ENCODE peak calls at places on chromosomes 7 and 10, in seven cellular contexts. V is cardiac muscle cell, S is sigmoid colon, L is endothelial cell of umbilical vein, E is vagina, B is ovary, W is fibroblast of lung. T is an unnamed sample.

GRCh38 chr7:26930845-26931244 is 66.5 kb upstream of the SKAP2 start:
- DNase-seq in W (no peak), V (no peak), B (no peak), L (no peak), E (no peak), S (no peak), T (no peak)

GRCh38 chr7:102221961-102222360 is 64.7 kb upstream of the SH2B2 start:
- DNase-seq in E (no peak), L (no peak), B (no peak), W (no peak), S (no peak), V (no peak), T (no peak)

GRCh38 chr10:43846187-43846680 is 197.6 kb upstream of the ZNF32 start:
- DNase-seq in E (peak; percentile 81), W (peak; percentile 89), S (no peak), B (no peak), L (peak; percentile 73), V (no peak), T (peak; percentile 47)

GRCh38 chr7:42175834-42176745 is 60.9 kb downstream of the GLI3 start:
- DNase-seq in E (no peak), B (no peak), W (no peak), V (no peak), L (no peak), S (peak; percentile 77), T (no peak)

GRCh38 chr10:59019603-59020002 is 156.8 kb upstream of the PHYHIPL start:
- DNase-seq in V (no peak), B (no peak), S (no peak), E (no peak), W (peak; percentile 37), L (no peak), T (no peak)

GRCh38 chr7:139231513-139232376 is 708 bp downstream of the UBN2 start:
- DNase-seq in W (no peak), L (peak; percentile 29), E (no peak), V (peak; percentile 62), S (peak; percentile 66), B (peak; percentile 55), T (no peak)

GRCh38 chr7:94907420-94908203 is at the start of gene PPP1R9A:
- DNase-seq in E (no peak), W (peak; percentile 17), V (peak; percentile 71), L (peak; percentile 23), B (peak; percentile 54), S (peak; percentile 66), T (peak; percentile 78)

GRCh38 chr10:55550241-55550640 is 749.2 kb upstream of the PCDH15 start:
- DNase-seq in V (no peak), S (no peak), L (no peak), E (no peak), B (no peak), W (peak; percentile 51), T (no peak)

GRCh38 chr7:64889686-64890162 is 13.3 kb upstream of the ZNF273 start:
- DNase-seq in B (no peak), S (no peak), V (no peak), E (peak; percentile 85), L (no peak), W (no peak), T (no peak)

GRCh38 chr7:3605222-3605621 is 304.2 kb downstream of the SDK1 start:
- DNase-seq in B (no peak), E (no peak), V (no peak), S (no peak), W (peak; percentile 40), L (peak; percentile 43), T (no peak)

GRCh38 chr7:91826377-91826776 is 54.1 kb downstream of the MTERF1 start:
- DNase-seq in W (no peak), S (no peak), E (no peak), B (no peak), V (no peak), L (no peak), T (no peak)

GRCh38 chr7:54860003-54860775 is 101.2 kb upstream of the SEC61G start:
- DNase-seq in W (no peak), B (no peak), S (no peak), E (no peak), L (no peak), V (no peak), T (no peak)

GRCh38 chr7:108839091-108839490 is 269.4 kb downstream of the DNAJB9 start:
- DNase-seq in S (no peak), E (no peak), L (no peak), V (no peak), W (peak; percentile 70), B (no peak), T (no peak)

GRCh38 chr7:98877692-98878364 is 504 bp upstream of the TRRAP start:
- DNase-seq in W (no peak), L (no peak), V (no peak), E (no peak), S (no peak), B (no peak), T (no peak)

GRCh38 chr10:104734408-104734807 is 93.3 kb downstream of the SORCS3 start:
- DNase-seq in S (no peak), L (no peak), W (no peak), V (no peak), E (no peak), B (no peak), T (no peak)

GRCh38 chr7:130483036-130483435 is 8.8 kb upstream of the MEST start:
- DNase-seq in L (no peak), B (no peak), E (no peak), V (no peak), W (no peak), S (no peak), T (no peak)

GRCh38 chr10:96228408-96229019 is 42.9 kb downstream of the BLNK start:
- DNase-seq in L (no peak), S (no peak), V (no peak), W (no peak), B (no peak), E (no peak), T (no peak)

GRCh38 chr10:63614371-63614891 is 93.2 kb downstream of the REEP3 start:
- DNase-seq in W (peak; percentile 68), V (peak; percentile 12), E (no peak), L (no peak), B (no peak), S (no peak), T (no peak)

GRCh38 chr10:71814923-71815411 is 36.1 kb downstream of the PSAP start:
- DNase-seq in E (no peak), V (no peak), W (no peak), L (no peak), B (no peak), S (no peak), T (no peak)

GRCh38 chr7:124575181-124575580 is 190.4 kb downstream of the GPR37 start:
- DNase-seq in L (no peak), S (no peak), V (no peak), B (no peak), E (no peak), W (no peak), T (no peak)

GRCh38 chr10:77405771-77406241 is 231.8 kb downstream of the KCNMA1 start:
- DNase-seq in B (peak; percentile 79), W (peak; percentile 70), E (no peak), V (peak; percentile 26), S (peak; percentile 93), L (peak; percentile 51), T (peak; percentile 75)

GRCh38 chr10:17144757-17145156 is 15.1 kb upstream of the CUBN start:
- DNase-seq in L (no peak), E (no peak), W (peak; percentile 15), S (no peak), V (no peak), B (no peak), T (no peak)

GRCh38 chr7:29871787-29872398 is 65.6 kb downstream of the WIPF3 start:
- DNase-seq in L (peak; percentile 57), W (peak; percentile 21), E (no peak), B (no peak), V (no peak), S (no peak), T (no peak)

GRCh38 chr10:108465871-108466641 is 1301.5 kb upstream of the SORCS1 start:
- DNase-seq in B (peak; percentile 27), S (peak; percentile 70), W (no peak), L (no peak), V (peak; percentile 20), E (no peak), T (peak; percentile 19)

GRCh38 chr7:37853468-37853867 is 5.1 kb downstream of the NME8 start:
- DNase-seq in B (no peak), W (no peak), V (peak; percentile 49), S (no peak), L (peak; percentile 6), E (no peak), T (peak; percentile 6)

GRCh38 chr10:44934416-44935200 is 23.5 kb downstream of the TMEM72 start:
- DNase-seq in E (peak; percentile 82), V (no peak), B (no peak), S (peak; percentile 62), W (no peak), L (no peak), T (no peak)

GRCh38 chr10:123140164-123140982 is 4.6 kb downstream of the HMX3 start:
- DNase-seq in E (no peak), V (no peak), W (no peak), S (peak; percentile 58), L (no peak), B (no peak), T (no peak)

GRCh38 chr7:96991850-96992623 is 13.3 kb upstream of the DLX6 start:
- DNase-seq in W (no peak), V (no peak), E (no peak), B (no peak), L (no peak), S (no peak), T (no peak)
- H3K36me3 ChIP-seq in W (no peaks in the 10 kb centered on the region), V (no peaks in the 10 kb centered on the region), E (no peaks in the 10 kb centered on the region), B (no peaks in the 10 kb centered on the region), L (no peaks in the 10 kb centered on the region), S (no peaks in the 10 kb centered on the region), T (no peaks in the 10 kb centered on the region)

GRCh38 chr7:100358027-100358856 is at the start of gene PILRB:
- DNase-seq in W (no peak), B (no peak), L (no peak), V (no peak), S (no peak), E (no peak), T (no peak)
- H3K36me3 ChIP-seq in W (peaks cover 26% of the 10 kb centered on the region), B (no peaks in the 10 kb centered on the region), L (peaks cover 2% of the 10 kb centered on the region), V (peaks cover 51% of the 10 kb centered on the region), S (peaks cover 60% of the 10 kb centered on the region), E (peaks cover 79% of the 10 kb centered on the region), T (peaks cover 15% of the 10 kb centered on the region)

GRCh38 chr7:73698410-73698809 is 15.0 kb downstream of the BUD23 start:
- DNase-seq in S (no peak), L (no peak), W (no peak), E (no peak), B (no peak), V (no peak), T (no peak)
- H3K36me3 ChIP-seq in S (peaks cover 30% of the 10 kb centered on the region), L (peaks cover 9% of the 10 kb centered on the region), W (peaks cover 37% of the 10 kb centered on the region), E (peaks cover 49% of the 10 kb centered on the region), B (no peaks in the 10 kb centered on the region), V (peaks cover 15% of the 10 kb centered on the region), T (no peaks in the 10 kb centered on the region)

DNA sequence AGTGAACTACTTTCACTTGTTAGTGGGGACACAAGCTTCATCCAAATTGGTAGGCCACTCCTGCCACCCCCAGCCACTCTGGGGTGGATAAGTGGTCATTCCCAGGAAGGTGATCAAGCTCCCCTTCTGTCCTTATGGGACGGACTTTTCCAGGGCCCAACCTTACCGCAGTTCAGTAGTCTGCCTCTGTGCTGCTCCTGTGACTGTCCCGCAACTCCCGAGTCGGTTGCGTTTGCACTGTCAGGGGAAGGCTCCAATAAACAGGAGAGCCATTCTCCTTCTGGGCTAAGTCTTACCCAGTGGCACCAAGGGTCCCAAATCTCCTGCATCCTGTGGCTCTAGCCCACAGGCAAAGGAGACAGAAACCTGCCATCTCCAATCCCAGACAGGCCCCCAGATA is 7.4 kb upstream of the ZNF33A start:
- DNase-seq in B (no peak), V (no peak), E (no peak), W (no peak), L (no peak), S (no peak), T (no peak)
- H3K36me3 ChIP-seq in B (no peaks in the 10 kb centered on the region), V (no peaks in the 10 kb centered on the region), E (no peaks in the 10 kb centered on the region), W (no peaks in the 10 kb centered on the region), L (no peaks in the 10 kb centered on the region), S (no peaks in the 10 kb centered on the region), T (no peaks in the 10 kb centered on the region)